ENCODE peak calls at places on chromosome 5, in nine cellular contexts. V is kidney tubule cell; C is activated CD8-positive, alpha-beta memory T cell treated with anti-CD3 and anti-CD28 coated beads, Interleukin-2, amount 50 U/mL, for 48 hours; N is thoracic aorta; B is GM12878; U is NCI-H2227 treated with DMSO at 0.1 percent for 48 hours; Y is psoas muscle; H is HEK293T; F is WTC11. X is an unnamed sample.

GRCh38 chr5:3002230-3002629 is 250.8 kb upstream of the IRX2 start:
- DNase-seq in F (no peak), Y (no peak), U (no peak), C (no peak), H (no peak), V (no peak), N (no peak), B (no peak), X (no peak)

GRCh38 chr5:57207007-57207653 is 33.3 kb downstream of the GPBP1 start:
- DNase-seq in F (no peak), B (no peak), H (no peak), C (no peak), U (no peak), N (no peak), Y (no peak), V (no peak), X (no peak)

GRCh38 chr5:14475013-14475412 is 106.6 kb upstream of the OTULINL start:
- DNase-seq in U (no peak), N (no peak), V (peak), F (no peak), H (no peak), C (no peak), B (no peak), Y (no peak), X (no peak)

GRCh38 chr5:116130471-116130870 is 45.6 kb downstream of the COMMD10 start:
- DNase-seq in N (no peak), H (no peak), U (no peak), Y (no peak), C (no peak), B (no peak), V (peak), F (no peak), X (no peak)

GRCh38 chr5:86679949-86680348 is 62.2 kb downstream of the COX7C start:
- DNase-seq in C (no peak), U (no peak), Y (no peak), N (no peak), F (no peak), B (no peak), V (no peak), H (no peak), X (no peak)

GRCh38 chr5:14263700-14264099 is 120.6 kb downstream of the TRIO start:
- DNase-seq in N (no peak), H (no peak), V (no peak), Y (no peak), F (no peak), C (no peak), U (no peak), B (no peak), X (no peak)

GRCh38 chr5:44875661-44876250 is 67.0 kb downstream of the MRPS30 start:
- DNase-seq in U (no peak), Y (no peak), N (no peak), F (no peak), B (peak), V (peak), C (no peak), H (no peak), X (no peak)

GRCh38 chr5:16654647-16655334 is 38.0 kb upstream of the RETREG1 start:
- DNase-seq in B (no peak), V (peak), Y (no peak), N (no peak), U (no peak), H (no peak), F (no peak), C (no peak), X (no peak)

GRCh38 chr5:91194861-91195460 is 188.2 kb downstream of the ARRDC3 start:
- DNase-seq in Y (no peak), F (no peak), H (no peak), V (no peak), U (peak), C (no peak), N (no peak), B (no peak), X (no peak)

GRCh38 chr5:143314664-143315063 is 88.8 kb downstream of the NR3C1 start:
- DNase-seq in U (no peak), B (no peak), Y (no peak), H (no peak), F (no peak), C (no peak), V (peak), N (no peak), X (no peak)